ENCODE peak calls at places on chromosomes 11 and 22, in eight cellular contexts. One of them, this sample, is unnamed.

GRCh38 chr11:762421-763072 is 14.7 kb downstream of the GATD1 start:
- DNase-seq in SK-N-SH: peak; percentile 82
- DNase-seq in GM23338: peak; percentile 59
- DNase-seq in stomach: peak; percentile 47
- DNase-seq in HepG2: no peak
- DNase-seq in H1: no peak
- DNase-seq in transverse colon: peak; percentile 52
- DNase-seq in K562: peak; percentile 34
- DNase-seq in this sample: no peak

GRCh38 chr22:42188808-42189447 is 58.3 kb upstream of the CYP2D6 start:
- DNase-seq in H1: no peak
- DNase-seq in SK-N-SH: no peak
- DNase-seq in stomach: no peak
- DNase-seq in transverse colon: peak; percentile 21
- DNase-seq in GM23338: no peak
- DNase-seq in K562: no peak
- DNase-seq in HepG2: no peak
- DNase-seq in this sample: no peak

GRCh38 chr22:24051568-24051967 is 40.5 kb downstream of the CABIN1 start:
- DNase-seq in K562: no peak
- DNase-seq in HepG2: no peak
- DNase-seq in H1: no peak
- DNase-seq in GM23338: no peak
- DNase-seq in stomach: no peak
- DNase-seq in transverse colon: no peak
- DNase-seq in SK-N-SH: no peak
- DNase-seq in this sample: no peak

GRCh38 chr11:77125191-77125590 is 2.9 kb upstream of the MYO7A start:
- DNase-seq in stomach: no peak
- DNase-seq in K562: no peak
- DNase-seq in transverse colon: no peak
- DNase-seq in H1: no peak
- DNase-seq in SK-N-SH: no peak
- DNase-seq in HepG2: no peak
- DNase-seq in GM23338: no peak
- DNase-seq in this sample: no peak

GRCh38 chr11:67640021-67640757 is 626 bp upstream of the TBX10 start:
- DNase-seq in transverse colon: peak; percentile 78
- DNase-seq in stomach: peak; percentile 79
- DNase-seq in SK-N-SH: peak; percentile 87
- DNase-seq in HepG2: peak; percentile 55
- DNase-seq in GM23338: peak; percentile 93
- DNase-seq in H1: no peak
- DNase-seq in K562: peak; percentile 74
- DNase-seq in this sample: peak; percentile 79

GRCh38 chr11:106697058-106697457 is 321.2 kb downstream of the GUCY1A2 start:
- DNase-seq in H1: no peak
- DNase-seq in SK-N-SH: no peak
- DNase-seq in GM23338: no peak
- DNase-seq in HepG2: no peak
- DNase-seq in stomach: no peak
- DNase-seq in transverse colon: no peak
- DNase-seq in K562: no peak
- DNase-seq in this sample: no peak

GRCh38 chr11:64650923-64651523 is 60.0 kb downstream of the SLC22A12 start:
- DNase-seq in H1: no peak
- DNase-seq in GM23338: peak; percentile 78
- DNase-seq in K562: peak; percentile 63
- DNase-seq in HepG2: no peak
- DNase-seq in transverse colon: no peak
- DNase-seq in stomach: no peak
- DNase-seq in SK-N-SH: no peak
- DNase-seq in this sample: no peak

GRCh38 chr22:39658806-39659463 is 88.4 kb downstream of the CACNA1I start:
- DNase-seq in GM23338: no peak
- DNase-seq in HepG2: no peak
- DNase-seq in SK-N-SH: no peak
- DNase-seq in K562: no peak
- DNase-seq in stomach: no peak
- DNase-seq in transverse colon: no peak
- DNase-seq in H1: no peak
- DNase-seq in this sample: no peak

GRCh38 chr11:59759900-59760299 is 4.7 kb downstream of the STX3 start:
- DNase-seq in transverse colon: no peak
- DNase-seq in HepG2: no peak
- DNase-seq in SK-N-SH: no peak
- DNase-seq in GM23338: no peak
- DNase-seq in stomach: no peak
- DNase-seq in H1: no peak
- DNase-seq in K562: no peak
- DNase-seq in this sample: no peak

GRCh38 chr11:100354736-100355135 is 332.4 kb upstream of the ARHGAP42 start:
- DNase-seq in SK-N-SH: no peak
- DNase-seq in stomach: no peak
- DNase-seq in K562: no peak
- DNase-seq in transverse colon: no peak
- DNase-seq in HepG2: no peak
- DNase-seq in H1: no peak
- DNase-seq in GM23338: no peak
- DNase-seq in this sample: no peak

GRCh38 chr11:126965331-126965730 is 35.2 kb downstream of the KIRREL3 start:
- DNase-seq in H1: no peak
- DNase-seq in stomach: no peak
- DNase-seq in SK-N-SH: no peak
- DNase-seq in transverse colon: no peak
- DNase-seq in K562: no peak
- DNase-seq in HepG2: no peak
- DNase-seq in GM23338: no peak
- DNase-seq in this sample: no peak

GRCh38 chr22:49143812-49144211 is 683.9 kb downstream of the BRD1 start:
- DNase-seq in GM23338: no peak
- DNase-seq in H1: no peak
- DNase-seq in HepG2: no peak
- DNase-seq in SK-N-SH: no peak
- DNase-seq in K562: no peak
- DNase-seq in stomach: no peak
- DNase-seq in transverse colon: no peak
- DNase-seq in this sample: no peak

GRCh38 chr11:45922425-45923082 is at the start of gene LARGE2:
- DNase-seq in GM23338: peak; percentile 88
- DNase-seq in transverse colon: peak; percentile 45
- DNase-seq in SK-N-SH: peak; percentile 76
- DNase-seq in stomach: peak; percentile 78
- DNase-seq in H1: no peak
- DNase-seq in HepG2: no peak
- DNase-seq in K562: peak; percentile 93
- DNase-seq in this sample: peak; percentile 61

GRCh38 chr11:36211735-36212430 is 77.3 kb downstream of the COMMD9 start:
- DNase-seq in HepG2: no peak
- DNase-seq in transverse colon: no peak
- DNase-seq in GM23338: peak; percentile 42
- DNase-seq in SK-N-SH: peak; percentile 69
- DNase-seq in H1: no peak
- DNase-seq in K562: no peak
- DNase-seq in stomach: no peak
- DNase-seq in this sample: no peak

GRCh38 chr11:2812371-2812991 is 73.1 kb downstream of the CDKN1C start:
- DNase-seq in SK-N-SH: no peak
- DNase-seq in H1: no peak
- DNase-seq in stomach: no peak
- DNase-seq in K562: no peak
- DNase-seq in HepG2: no peak
- DNase-seq in transverse colon: no peak
- DNase-seq in GM23338: no peak
- DNase-seq in this sample: no peak

GRCh38 chr22:46107089-46107664 is 43.1 kb upstream of the PPARA start:
- DNase-seq in HepG2: no peak
- DNase-seq in SK-N-SH: peak; percentile 79
- DNase-seq in stomach: peak; percentile 85
- DNase-seq in transverse colon: peak; percentile 56
- DNase-seq in K562: no peak
- DNase-seq in H1: no peak
- DNase-seq in GM23338: no peak
- DNase-seq in this sample: peak; percentile 74

GRCh38 chr11:36385121-36385530 is 89.0 kb downstream of the PRR5L start:
- DNase-seq in K562: no peak
- DNase-seq in HepG2: no peak
- DNase-seq in H1: no peak
- DNase-seq in SK-N-SH: no peak
- DNase-seq in stomach: no peak
- DNase-seq in transverse colon: no peak
- DNase-seq in GM23338: no peak
- DNase-seq in this sample: no peak

GRCh38 chr22:36540867-36541642 is 12.1 kb upstream of the EIF3D start:
- DNase-seq in H1: no peak
- DNase-seq in SK-N-SH: no peak
- DNase-seq in GM23338: peak; percentile 55
- DNase-seq in K562: no peak
- DNase-seq in stomach: no peak
- DNase-seq in HepG2: no peak
- DNase-seq in transverse colon: no peak
- DNase-seq in this sample: no peak

GRCh38 chr11:27710536-27710935 is 10.3 kb upstream of the BDNF start:
- DNase-seq in transverse colon: no peak
- DNase-seq in H1: no peak
- DNase-seq in SK-N-SH: no peak
- DNase-seq in stomach: no peak
- DNase-seq in K562: no peak
- DNase-seq in HepG2: no peak
- DNase-seq in GM23338: no peak
- DNase-seq in this sample: no peak
- TF ChIP-seq CTCF in transverse colon: no peak
- TF ChIP-seq CTCF in H1: no peak
- TF ChIP-seq CTCF in SK-N-SH: no peak
- TF ChIP-seq CTCF in stomach: no peak
- TF ChIP-seq CTCF in K562: no peak
- TF ChIP-seq CTCF in HepG2: no peak
- TF ChIP-seq CTCF in GM23338: no peak
- TF ChIP-seq CTCF in this sample: no peak

DNA sequence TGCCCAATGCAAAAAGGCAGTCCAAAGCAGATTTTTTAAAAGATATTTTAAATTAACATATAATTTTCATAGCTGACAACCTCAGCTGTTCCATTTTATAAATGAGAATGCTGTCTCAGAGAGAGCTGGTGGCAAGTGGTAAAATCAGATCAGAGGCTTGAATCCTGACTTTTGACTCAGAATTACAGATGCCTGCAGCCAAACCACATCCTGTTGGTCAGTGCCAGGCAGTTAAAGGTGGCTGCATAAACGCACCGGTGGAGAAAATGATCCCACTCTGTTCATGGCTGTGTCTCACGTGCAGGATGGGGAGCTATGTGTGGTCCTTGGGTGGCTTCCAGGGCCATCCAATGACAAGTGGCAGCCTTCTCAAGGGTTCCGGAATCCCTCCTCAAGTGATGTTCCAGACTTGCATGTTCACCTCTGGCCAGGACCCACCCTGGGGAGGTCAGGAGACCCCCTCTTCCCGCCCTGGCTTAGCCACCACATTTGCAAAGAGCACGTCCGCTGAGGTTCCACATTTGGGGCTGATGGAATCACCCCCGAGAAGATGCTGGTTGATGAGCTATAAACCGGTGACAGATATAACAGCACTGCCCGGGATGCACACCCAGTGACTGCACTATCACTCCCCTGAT is 155.5 kb downstream of the SHANK2 start:
- DNase-seq in HepG2: no peak
- DNase-seq in GM23338: no peak
- DNase-seq in K562: no peak
- DNase-seq in transverse colon: no peak
- DNase-seq in SK-N-SH: no peak
- DNase-seq in H1: no peak
- DNase-seq in stomach: no peak
- DNase-seq in this sample: no peak
- TF ChIP-seq POLR2AphosphoS5 in HepG2: no peak
- TF ChIP-seq POLR2AphosphoS5 in GM23338: no peak
- TF ChIP-seq POLR2AphosphoS5 in K562: no peak
- TF ChIP-seq POLR2AphosphoS5 in transverse colon: no peak
- TF ChIP-seq POLR2AphosphoS5 in SK-N-SH: no peak
- TF ChIP-seq POLR2AphosphoS5 in H1: no peak
- TF ChIP-seq POLR2AphosphoS5 in stomach: no peak
- TF ChIP-seq POLR2AphosphoS5 in this sample: no peak

GRCh38 chr11:44866301-44866700 is 84.4 kb downstream of the TP53I11 start:
- DNase-seq in stomach: no peak
- DNase-seq in HepG2: no peak
- DNase-seq in K562: no peak
- DNase-seq in SK-N-SH: no peak
- DNase-seq in H1: no peak
- DNase-seq in transverse colon: no peak
- DNase-seq in GM23338: no peak
- DNase-seq in this sample: no peak

GRCh38 chr11:44868021-44868420 is 82.7 kb downstream of the TP53I11 start:
- DNase-seq in transverse colon: no peak
- DNase-seq in SK-N-SH: peak; percentile 80
- DNase-seq in K562: no peak
- DNase-seq in H1: no peak
- DNase-seq in HepG2: no peak
- DNase-seq in GM23338: no peak
- DNase-seq in stomach: no peak
- DNase-seq in this sample: no peak

GRCh38 chr11:44863231-44863630 is 87.5 kb downstream of the TP53I11 start:
- DNase-seq in K562: no peak
- DNase-seq in stomach: no peak
- DNase-seq in GM23338: peak; percentile 34
- DNase-seq in SK-N-SH: no peak
- DNase-seq in transverse colon: no peak
- DNase-seq in HepG2: no peak
- DNase-seq in H1: no peak
- DNase-seq in this sample: no peak

GRCh38 chr11:44868455-44869421 is 81.9 kb downstream of the TP53I11 start:
- DNase-seq in transverse colon: no peak
- DNase-seq in K562: no peak
- DNase-seq in GM23338: no peak
- DNase-seq in HepG2: no peak
- DNase-seq in SK-N-SH: no peak
- DNase-seq in stomach: no peak
- DNase-seq in H1: no peak
- DNase-seq in this sample: no peak

DNA sequence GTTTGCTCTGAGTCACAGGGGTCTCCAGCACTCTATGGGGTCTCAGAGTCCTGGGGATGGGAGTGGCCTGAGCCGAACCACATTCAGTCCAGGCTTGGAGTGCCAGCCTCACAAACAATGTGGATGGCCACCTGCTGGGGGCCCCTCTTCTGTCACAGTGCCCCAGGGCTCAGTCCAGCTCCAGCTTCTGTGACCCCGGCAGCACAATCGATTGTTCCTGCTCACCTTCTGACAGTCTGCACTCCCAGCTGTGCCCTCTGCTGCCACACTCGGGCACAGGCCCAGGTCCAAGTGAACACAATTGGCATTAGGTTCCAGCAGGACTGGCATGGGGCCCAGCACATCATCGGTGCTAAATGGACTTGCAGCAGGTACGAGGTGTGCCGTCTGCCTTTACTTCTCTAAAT is 84.8 kb downstream of the TP53I11 start:
- DNase-seq in K562: no peak
- DNase-seq in GM23338: no peak
- DNase-seq in HepG2: no peak
- DNase-seq in transverse colon: no peak
- DNase-seq in H1: no peak
- DNase-seq in stomach: peak; percentile 59
- DNase-seq in SK-N-SH: peak; percentile 57
- DNase-seq in this sample: peak; percentile 76
- TF ChIP-seq CTCF in K562: no peak
- TF ChIP-seq CTCF in GM23338: no peak
- TF ChIP-seq CTCF in HepG2: no peak
- TF ChIP-seq CTCF in transverse colon: no peak
- TF ChIP-seq CTCF in H1: no peak
- TF ChIP-seq CTCF in stomach: no peak
- TF ChIP-seq CTCF in SK-N-SH: no peak
- TF ChIP-seq CTCF in this sample: no peak

GRCh38 chr11:6568191-6568918 is 35.1 kb downstream of the RRP8 start:
- DNase-seq in K562: peak; percentile 83
- DNase-seq in stomach: peak; percentile 66
- DNase-seq in GM23338: peak; percentile 67
- DNase-seq in HepG2: no peak
- DNase-seq in transverse colon: no peak
- DNase-seq in H1: no peak
- DNase-seq in SK-N-SH: no peak
- DNase-seq in this sample: peak; percentile 69
- TF ChIP-seq POLR2AphosphoS5 in K562: peak; percentile 36
- TF ChIP-seq POLR2AphosphoS5 in stomach: no peak
- TF ChIP-seq POLR2AphosphoS5 in GM23338: no peak
- TF ChIP-seq POLR2AphosphoS5 in HepG2: no peak
- TF ChIP-seq POLR2AphosphoS5 in transverse colon: no peak
- TF ChIP-seq POLR2AphosphoS5 in H1: no peak
- TF ChIP-seq POLR2AphosphoS5 in SK-N-SH: peak; percentile 41
- TF ChIP-seq POLR2AphosphoS5 in this sample: no peak